ENCODE peak calls at places on chromosome 11, in nine cellular contexts. M is cardiac fibroblast, E is stomach, F is kidney, I is fibroblast of the aortic adventitia, D is neural progenitor cell, H is neuronal stem cell, X is GM12865, N is ovary. C is an unnamed sample.
A peak's percentile ranks its signal among the peaks of the same experiment; 100 is the strongest.

GRCh38 chr11:95922536-95923440 is 1.1 kb downstream of the MTMR2 start:
- DNase-seq in I (peak; percentile 34), M (peak; percentile 38), N (no peak), F (no peak), E (no peak), X (no peak), H (no peak), D (no peak), C (no peak)

GRCh38 chr11:66133216-66133775 is 63.2 kb downstream of the PACS1 start:
- DNase-seq in X (no peak), I (no peak), F (no peak), E (no peak), M (no peak), H (no peak), N (no peak), D (no peak), C (no peak)

GRCh38 chr11:134589155-134589554 is 177.1 kb upstream of the B3GAT1 start:
- DNase-seq in I (no peak), D (no peak), H (no peak), M (no peak), X (no peak), F (no peak), E (no peak), N (no peak), C (no peak)

GRCh38 chr11:95445746-95446333 is 214.8 kb upstream of the SESN3 start:
- DNase-seq in H (no peak), D (no peak), F (no peak), X (no peak), I (no peak), M (no peak), N (no peak), E (no peak), C (no peak)

GRCh38 chr11:72244317-72245231 is 598 bp upstream of the PHOX2A start:
- DNase-seq in D (peak; percentile 72), N (peak; percentile 21), H (no peak), M (no peak), X (no peak), F (no peak), I (no peak), E (no peak), C (no peak)

GRCh38 chr11:11966826-11967668 is 41.4 kb downstream of the DKK3 start:
- DNase-seq in X (peak; percentile 75), D (peak; percentile 88), F (peak; percentile 87), M (peak; percentile 58), E (peak; percentile 79), H (peak; percentile 66), N (peak; percentile 52), I (peak; percentile 30), C (no peak)

GRCh38 chr11:121802542-121802941 is 313.5 kb downstream of the BLID start:
- DNase-seq in M (no peak), E (no peak), F (no peak), X (no peak), D (peak; percentile 43), N (peak; percentile 76), H (no peak), I (no peak), C (no peak)

GRCh38 chr11:120337896-120338840 is 2.0 kb downstream of the ARHGEF12 start:
- DNase-seq in H (no peak), D (peak; percentile 16), E (no peak), X (no peak), F (no peak), I (peak; percentile 44), N (no peak), M (peak; percentile 65), C (no peak)

GRCh38 chr11:86802601-86803051 is 2.3 kb downstream of the PRSS23 start:
- DNase-seq in D (peak; percentile 77), E (no peak), N (no peak), H (no peak), I (peak; percentile 69), X (peak; percentile 29), F (no peak), M (peak; percentile 73), C (peak; percentile 41)

GRCh38 chr11:12157241-12157661 is 46.9 kb downstream of the MICAL2 start:
- DNase-seq in M (peak; percentile 72), I (peak; percentile 89), N (no peak), X (no peak), F (no peak), D (no peak), H (no peak), E (no peak), C (no peak)

GRCh38 chr11:22926341-22926740 is 66.1 kb upstream of the CCDC179 start:
- DNase-seq in I (no peak), D (no peak), E (no peak), M (no peak), H (no peak), F (no peak), X (no peak), N (no peak), C (no peak)

GRCh38 chr11:20075627-20076026 is 84.6 kb downstream of the DBX1 start:
- DNase-seq in M (no peak), E (no peak), H (no peak), F (no peak), I (no peak), X (no peak), D (no peak), N (no peak), C (no peak)

GRCh38 chr11:71929491-71929890 is 645 bp downstream of the RNF121 start:
- DNase-seq in M (no peak), X (no peak), E (no peak), D (no peak), N (no peak), F (no peak), H (no peak), I (no peak), C (no peak)

GRCh38 chr11:61880050-61880449 is 11.3 kb downstream of the FADS3 start:
- DNase-seq in X (peak; percentile 64), F (no peak), M (no peak), D (no peak), E (no peak), N (no peak), H (no peak), I (no peak), C (no peak)

GRCh38 chr11:107915229-107915628 is 13.0 kb upstream of the RAB39A start:
- DNase-seq in D (no peak), X (no peak), I (no peak), N (no peak), F (no peak), H (no peak), M (no peak), E (no peak), C (no peak)

GRCh38 chr11:34263462-34264186 is 94.2 kb downstream of the ABTB2 start:
- DNase-seq in M (peak; percentile 79), F (peak; percentile 86), H (no peak), N (no peak), E (peak; percentile 84), I (peak; percentile 84), X (no peak), D (no peak), C (peak; percentile 96)

GRCh38 chr11:16839821-16840220 is 101.4 kb downstream of the C11orf58 start:
- DNase-seq in D (no peak), F (no peak), E (no peak), X (no peak), N (no peak), M (peak; percentile 62), H (no peak), I (no peak), C (no peak)
- H3K4me3 ChIP-seq in D (no peak overlapping the region), F (no peak overlapping the region), E (no peak overlapping the region), X (no peak overlapping the region), N (no peak overlapping the region), M (no peak overlapping the region), H (no peak overlapping the region), I (no peak overlapping the region), C (no peak overlapping the region)

GRCh38 chr11:73645972-73646631 is at the start of gene PLEKHB1:
- DNase-seq in E (no peak), X (no peak), N (no peak), F (no peak), H (peak; percentile 72), M (no peak), I (no peak), D (peak; percentile 91), C (no peak)
- H3K4me3 ChIP-seq in E (peak within 1 kb of the TSS; percentile 53), X (no peak within 1 kb of the TSS), N (peak within 1 kb of the TSS; percentile 29), F (no peak within 1 kb of the TSS), H (no peak within 1 kb of the TSS), M (no peak within 1 kb of the TSS), I (no peak within 1 kb of the TSS), D (peak within 1 kb of the TSS; percentile 41), C (peak within 1 kb of the TSS; percentile 71)

DNA sequence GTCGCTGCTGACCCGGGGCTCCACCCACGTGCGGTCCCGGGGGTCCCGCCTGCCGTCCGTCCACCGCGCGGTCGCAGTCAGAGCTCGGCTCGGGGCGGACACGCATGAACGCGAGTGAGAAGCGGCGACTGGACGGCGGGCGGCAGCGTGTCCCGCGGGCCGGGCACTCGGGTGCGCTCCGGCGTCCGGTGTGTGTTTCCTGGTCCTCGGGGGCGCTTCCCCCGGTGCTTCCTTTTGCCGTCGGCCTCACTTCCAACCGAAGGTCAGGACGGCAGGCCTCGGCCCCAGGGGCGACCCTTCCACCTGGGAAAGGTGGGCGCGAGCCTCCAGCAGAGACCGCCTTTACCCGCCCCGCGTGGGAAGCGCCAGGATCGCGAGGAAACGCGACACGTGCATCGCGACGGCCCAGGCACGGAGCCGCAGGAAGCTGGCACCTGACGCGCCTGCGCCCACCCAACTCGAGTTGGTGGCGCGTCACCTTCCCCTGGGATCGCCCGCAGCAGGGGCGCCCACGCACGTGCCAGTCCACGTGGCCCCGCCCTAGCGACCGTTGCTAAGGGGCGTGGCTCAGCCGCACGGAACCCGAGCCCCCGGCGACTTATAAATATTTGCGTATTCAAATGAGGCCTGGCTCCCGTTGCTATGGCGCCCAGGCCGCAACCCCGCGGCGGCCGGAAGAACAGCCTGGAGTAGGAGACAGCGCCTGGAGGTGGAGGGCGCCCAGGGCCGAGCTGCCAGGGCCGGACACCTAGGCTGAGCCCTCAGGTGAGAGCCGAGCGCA is at the start of gene LRRC56:
- DNase-seq in X (peak; percentile 97), E (peak; percentile 94), D (peak; percentile 92), I (peak; percentile 38), N (peak; percentile 88), H (peak; percentile 77), F (peak; percentile 97), M (peak; percentile 76), C (peak; percentile 63)
- H3K4me3 ChIP-seq in X (peak within 1 kb of the TSS; percentile 70), E (peak within 1 kb of the TSS; percentile 72), D (peak within 1 kb of the TSS; percentile 94), I (peak within 1 kb of the TSS; percentile 25), N (peak within 1 kb of the TSS; percentile 22), H (peak within 1 kb of the TSS; percentile 76), F (peak within 1 kb of the TSS; percentile 2), M (peak within 1 kb of the TSS; percentile 34), C (peak within 1 kb of the TSS; percentile 62)

DNA sequence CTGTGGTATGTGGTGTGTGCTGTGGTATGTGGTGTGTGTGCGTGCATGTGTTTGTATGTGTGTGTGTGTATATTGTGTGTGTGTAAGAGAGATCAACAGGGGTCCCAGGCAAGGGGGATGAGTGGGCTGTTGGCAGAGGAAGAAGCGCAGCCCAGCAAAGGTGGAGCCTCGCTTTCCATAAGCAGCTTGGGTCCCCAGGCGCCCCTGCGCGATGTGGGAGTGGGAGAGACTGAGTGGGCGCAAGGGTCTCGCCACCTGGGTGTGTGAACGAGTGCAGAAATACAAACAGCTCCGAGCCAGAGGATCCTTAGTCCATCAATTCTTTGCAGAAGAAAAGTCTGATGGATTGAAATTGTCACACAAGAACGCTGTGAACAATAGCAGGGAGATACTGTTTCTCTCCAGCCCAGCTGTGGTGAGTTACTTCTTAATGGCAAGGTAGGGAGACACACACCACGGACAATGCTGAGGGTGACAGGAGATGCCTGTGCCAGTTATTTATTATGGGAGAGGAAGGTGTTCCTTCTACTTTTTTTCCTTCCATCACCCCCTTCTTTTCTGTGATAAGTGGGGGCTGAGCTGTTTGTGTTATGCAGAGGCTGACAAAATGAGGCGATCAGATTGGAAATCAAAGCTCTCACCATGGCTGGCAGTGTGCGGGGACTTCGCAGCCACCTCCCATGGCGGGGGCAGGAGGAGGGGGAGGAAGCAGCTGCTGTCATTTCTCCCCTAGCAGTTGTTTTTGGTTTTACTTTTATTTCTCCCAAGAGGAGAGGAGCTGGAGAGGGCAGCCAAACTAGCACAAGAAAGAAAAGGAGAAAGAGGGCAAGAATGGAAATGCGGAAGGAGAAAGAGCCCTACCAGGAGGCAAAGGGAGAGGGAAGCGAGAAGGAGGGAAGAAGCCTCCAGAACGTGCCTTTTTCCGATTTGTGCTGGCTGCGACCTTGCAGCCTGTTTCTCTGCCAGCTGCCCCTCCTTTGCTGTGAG is 755.7 kb downstream of the NTM start:
- DNase-seq in E (no peak), I (peak; percentile 51), M (peak; percentile 49), N (no peak), D (peak; percentile 52), F (no peak), X (peak; percentile 24), H (peak; percentile 30), C (no peak)
- H3K4me3 ChIP-seq in E (peak overlapping the region; percentile 28), I (peak overlapping the region; percentile 53), M (peak overlapping the region; percentile 34), N (no peak overlapping the region), D (peak overlapping the region; percentile 36), F (peak overlapping the region; percentile 51), X (peak overlapping the region; percentile 31), H (no peak overlapping the region), C (no peak overlapping the region)

C was measured in LNCaP clone FGC.